ENCODE peak calls at places on chromosomes 16 and 17, in four cellular contexts. E, N, J and M are unnamed samples.
A peak's percentile ranks its signal among the peaks of the same experiment; 100 is the strongest.

GRCh38 chr17:4485676-4486646 is 12.7 kb upstream of the SPNS2 start:
- DNase-seq in E (no peak), N (no peak), J (no peak), M (no peak)

GRCh38 chr16:13390986-13391305 is 489.5 kb downstream of the SHISA9 start:
- DNase-seq in E (no peak), N (no peak), J (no peak), M (no peak)

GRCh38 chr16:30028438-30029093 is 2.5 kb downstream of the TLCD3B start:
- DNase-seq in E (no peak), N (no peak), J (peak; percentile 49), M (no peak)

GRCh38 chr16:3012246-3012645 is 477 bp upstream of the CLDN9 start:
- DNase-seq in E (no peak), N (peak; percentile 73), J (no peak), M (no peak)

GRCh38 chr16:50671644-50672260 is 9.4 kb downstream of the SNX20 start:
- DNase-seq in E (no peak), N (peak; percentile 0), J (no peak), M (no peak)

GRCh38 chr16:57643166-57643813 is 14.9 kb downstream of the ADGRG1 start:
- DNase-seq in E (no peak), N (no peak), J (peak; percentile 39), M (no peak)

GRCh38 chr16:71796501-71796900 is 12.1 kb downstream of the AP1G1 start:
- DNase-seq in E (no peak), N (no peak), J (no peak), M (no peak)

GRCh38 chr16:85915125-85915845 is 16.3 kb downstream of the IRF8 start:
- DNase-seq in E (no peak), N (no peak), J (no peak), M (no peak)

GRCh38 chr16:9316615-9317014 is 225.2 kb downstream of the HAPSTR1 start:
- DNase-seq in E (no peak), N (no peak), J (no peak), M (no peak)

GRCh38 chr17:13024526-13025263 is 6.9 kb upstream of the ELAC2 start:
- DNase-seq in E (peak; percentile 50), N (peak; percentile 54), J (peak; percentile 55), M (no peak)

GRCh38 chr16:46845952-46846351 is 15.0 kb upstream of the C16orf87 start:
- DNase-seq in E (no peak), N (no peak), J (no peak), M (no peak)

GRCh38 chr16:35751191-35751941 is 2292.0 kb downstream of the TP53TG3F start:
- DNase-seq in E (no peak), N (no peak), J (no peak), M (no peak)

GRCh38 chr16:53129281-53130192 is 74.7 kb downstream of the CHD9 start:
- DNase-seq in E (no peak), N (no peak), J (no peak), M (no peak)

GRCh38 chr17:48357727-48358126 is 72.3 kb downstream of the SKAP1 start:
- DNase-seq in E (no peak), N (no peak), J (no peak), M (no peak)

GRCh38 chr16:88886915-88887521 is 20.6 kb upstream of the PABPN1L start:
- DNase-seq in E (peak; percentile 93), N (no peak), J (no peak), M (no peak)

GRCh38 chr16:588889-589657 is 793 bp upstream of the RAB40C start:
- DNase-seq in E (peak; percentile 97), N (peak; percentile 94), J (peak; percentile 98), M (peak; percentile 84)

GRCh38 chr16:30775381-30776099 is 11.5 kb downstream of the ZNF629 start:
- DNase-seq in E (peak; percentile 87), N (peak; percentile 58), J (peak; percentile 85), M (peak; percentile 50)

GRCh38 chr17:61403846-61404701 is 4.4 kb downstream of the TBX2 start:
- DNase-seq in E (no peak), N (no peak), J (no peak), M (no peak)

GRCh38 chr17:53607475-53607874 is 215.3 kb upstream of the KIF2B start:
- DNase-seq in E (no peak), N (no peak), J (no peak), M (no peak)

GRCh38 chr17:71203953-71204352 is 916.9 kb upstream of the SOX9 start:
- DNase-seq in E (no peak), N (no peak), J (no peak), M (no peak)

GRCh38 chr17:20010099-20010863 is 1.1 kb downstream of the SPECC1 start:
- DNase-seq in E (peak; percentile 28), N (peak; percentile 17), J (peak; percentile 62), M (no peak)

GRCh38 chr17:42002175-42002791 is 15.0 kb downstream of the DNAJC7 start:
- DNase-seq in E (no peak), N (no peak), J (no peak), M (no peak)

GRCh38 chr17:73156887-73157870 is 7.6 kb upstream of the SSTR2 start:
- DNase-seq in E (no peak), N (no peak), J (no peak), M (no peak)

GRCh38 chr16:69839240-69839688 is 77.1 kb downstream of the WWP2 start:
- DNase-seq in E (no peak), N (no peak), J (no peak), M (no peak)

GRCh38 chr16:50303041-50303604 is 36.8 kb downstream of the ADCY7 start:
- DNase-seq in E (no peak), N (no peak), J (no peak), M (no peak)

GRCh38 chr17:58414596-58414997 is 2.7 kb downstream of the RNF43 start:
- DNase-seq in E (no peak), N (peak; percentile 60), J (no peak), M (no peak)

GRCh38 chr17:75753514-75754377 is 11.2 kb downstream of the GALK1 start:
- DNase-seq in E (peak; percentile 78), N (peak; percentile 78), J (no peak), M (no peak)

GRCh38 chr17:37512442-37513070 is 22.9 kb downstream of the DUSP14 start:
- DNase-seq in E (no peak), N (no peak), J (no peak), M (no peak)

GRCh38 chr16:66161942-66162341 is 204.5 kb upstream of the CDH5 start:
- DNase-seq in E (no peak), N (no peak), J (no peak), M (no peak)

GRCh38 chr16:57143125-57143965 is 42.5 kb downstream of the PSME3IP1 start:
- DNase-seq in E (no peak), N (no peak), J (no peak), M (no peak)

GRCh38 chr17:16342979-16343378 is 10.3 kb downstream of the CENPV start:
- DNase-seq in E (no peak), N (no peak), J (no peak), M (no peak)

GRCh38 chr17:58507123-58507634 is 7.3 kb downstream of the MTMR4 start:
- DNase-seq in E (no peak), N (no peak), J (no peak), M (no peak)

GRCh38 chr17:58560511-58560910 is 46.1 kb upstream of the MTMR4 start:
- DNase-seq in E (no peak), N (no peak), J (no peak), M (no peak)

GRCh38 chr17:39928868-39929651 is 1.5 kb downstream of the LRRC3C start:
- DNase-seq in E (no peak), N (no peak), J (peak; percentile 50), M (no peak)

GRCh38 chr17:4127555-4127954 is 15.3 kb downstream of the ZZEF1 start:
- DNase-seq in E (no peak), N (no peak), J (no peak), M (no peak)

GRCh38 chr16:564690-565419 is 1.9 kb upstream of the NHLRC4 start:
- DNase-seq in E (no peak), N (no peak), J (no peak), M (no peak)

GRCh38 chr17:43966276-43966675 is 12.5 kb upstream of the PYY start:
- DNase-seq in E (no peak), N (no peak), J (peak; percentile 70), M (no peak)